ENCODE peak calls at places on chromosome 1, in six cellular contexts. S is keratinocyte; J is cardiac fibroblast; O is HAP-1; Q is mucosa of descending colon; F is naive thymus-derived CD4-positive, alpha-beta T cell. W is an unnamed sample.

GRCh38 chr1:2348346-2349275 is 42.7 kb downstream of the MORN1 start:
- DNase-seq in Q (peak), F (no peak), O (no peak), S (no peak), J (no peak), W (no peak)

GRCh38 chr1:174358786-174359453 is 88.8 kb upstream of the GPR52 start:
- DNase-seq in J (peak), Q (no peak), O (no peak), S (no peak), F (no peak), W (no peak)

GRCh38 chr1:161307230-161307768 is 2.5 kb downstream of the MPZ start:
- DNase-seq in F (peak), Q (no peak), J (peak), S (no peak), O (peak), W (peak)

GRCh38 chr1:226406401-226406881 is 1.5 kb downstream of the PARP1 start:
- DNase-seq in F (no peak), O (no peak), Q (no peak), S (peak), J (no peak), W (no peak)

GRCh38 chr1:109484519-109484975 is 842 bp downstream of the ATXN7L2 start:
- DNase-seq in O (peak), J (no peak), F (no peak), S (no peak), Q (no peak), W (no peak)

GRCh38 chr1:167084739-167085138 is 5.4 kb downstream of the GPA33 start:
- DNase-seq in Q (no peak), S (no peak), F (no peak), J (no peak), O (no peak), W (no peak)

GRCh38 chr1:147890177-147890790 is 12.3 kb upstream of the GJA8 start:
- DNase-seq in Q (peak), F (no peak), S (peak), J (peak), O (peak), W (peak)

GRCh38 chr1:203450541-203451149 is 25.0 kb upstream of the PRELP start:
- DNase-seq in Q (no peak), J (no peak), F (no peak), S (no peak), O (no peak), W (no peak)

DNA sequence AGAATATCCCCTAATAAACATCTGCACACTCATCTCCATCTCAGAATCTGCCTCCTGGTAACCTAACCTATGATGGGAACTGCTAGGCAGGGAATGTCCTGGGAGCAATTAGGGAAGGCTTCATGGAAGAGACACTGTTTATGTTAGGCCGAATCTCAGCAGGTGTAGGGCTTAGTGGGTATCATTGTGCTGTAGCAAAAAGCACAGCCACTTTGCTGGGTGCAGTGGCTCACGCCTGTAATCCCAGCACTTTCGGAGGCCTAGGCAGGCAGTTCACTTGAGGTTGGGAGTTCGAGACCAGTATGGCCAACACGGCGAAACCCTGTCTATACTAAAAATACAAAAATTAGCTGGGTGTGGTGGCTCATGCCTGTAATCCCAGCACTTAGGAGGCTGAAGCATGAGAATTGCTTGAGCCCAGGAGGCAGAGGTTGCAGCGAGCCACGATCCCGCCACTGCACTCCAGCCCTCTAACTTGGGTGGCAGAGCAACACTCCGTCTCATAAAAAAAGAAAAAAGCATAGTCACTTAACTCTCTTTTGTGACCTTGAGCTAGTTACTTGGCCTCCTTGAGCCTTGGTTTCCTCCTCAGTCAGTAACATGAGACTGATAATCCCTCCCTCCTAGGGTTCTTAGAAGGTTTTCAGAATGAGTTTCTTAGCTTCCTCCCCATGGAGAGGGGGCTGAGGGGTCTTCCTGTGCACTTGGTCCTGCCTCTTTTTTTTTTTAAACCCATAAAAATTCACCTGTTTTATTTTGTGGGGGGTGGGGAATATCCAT is 3.5 kb downstream of the RAB42 start:
- DNase-seq in F (no peak), S (no peak), J (no peak), O (no peak), Q (no peak), W (no peak)
- H3K4me3 ChIP-seq in F (no peak), S (no peak), J (no peak), O (no peak), Q (no peak), W (no peak)

GRCh38 chr1:9291914-9292360 is 757 bp upstream of the SPSB1 start:
- DNase-seq in J (peak), F (no peak), O (peak), Q (peak), S (no peak), W (no peak)
- H3K4me3 ChIP-seq in J (peak), F (no peak), O (peak), Q (peak), S (peak), W (peak)

GRCh38 chr1:16409536-16410152 is 27.6 kb downstream of the SPATA21 start:
- DNase-seq in O (no peak), F (no peak), J (no peak), S (no peak), Q (no peak), W (no peak)
- H3K4me3 ChIP-seq in O (no peak), F (no peak), J (no peak), S (no peak), Q (no peak), W (no peak)

GRCh38 chr1:230008721-230009120 is 58.3 kb upstream of the GALNT2 start:
- DNase-seq in S (no peak), J (no peak), O (no peak), F (no peak), Q (no peak), W (no peak)
- H3K4me3 ChIP-seq in S (no peak), J (no peak), O (no peak), F (no peak), Q (no peak), W (no peak)

DNA sequence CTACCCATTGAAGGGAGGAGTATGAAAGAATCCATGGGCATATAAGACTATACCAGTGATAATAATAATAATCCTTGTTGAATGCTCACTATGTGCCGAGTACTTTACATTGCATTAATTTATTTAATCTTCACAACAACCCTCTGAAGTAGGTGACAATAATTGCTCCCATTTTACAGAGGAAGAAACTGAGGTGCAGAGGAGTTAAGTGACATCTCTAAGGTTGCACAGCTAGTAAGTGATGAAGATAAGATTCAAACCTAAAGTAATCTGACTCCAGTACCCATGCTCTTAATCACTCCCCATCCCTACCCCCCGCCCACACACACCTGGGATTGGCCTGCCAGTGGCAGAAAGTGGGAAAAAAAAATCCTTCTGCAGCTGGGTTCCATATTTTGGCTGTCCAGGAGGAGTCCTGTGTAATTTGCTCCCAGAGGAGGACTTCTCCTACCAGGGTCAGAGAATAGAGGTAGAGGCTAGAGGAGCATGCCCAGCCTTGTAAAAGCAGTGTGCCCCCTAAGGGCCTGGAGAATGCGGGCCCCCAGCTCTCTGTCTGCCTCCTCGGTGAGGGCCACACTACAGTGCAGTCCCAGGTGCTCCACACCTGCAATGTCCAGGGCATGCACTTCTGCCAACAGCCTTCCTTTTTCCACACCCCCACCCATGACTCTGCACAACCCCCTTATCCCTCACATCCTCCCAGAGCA is 57.8 kb downstream of the TMEM53 start:
- DNase-seq in Q (no peak), F (no peak), O (no peak), S (no peak), J (no peak), W (no peak)
- H3K4me3 ChIP-seq in Q (no peak), F (no peak), O (no peak), S (no peak), J (no peak), W (peak)

GRCh38 chr1:41135196-41135947 is 106.7 kb downstream of the SCMH1 start:
- DNase-seq in F (no peak), O (no peak), S (no peak), J (no peak), Q (no peak), W (no peak)
- H3K4me3 ChIP-seq in F (no peak), O (no peak), S (no peak), J (no peak), Q (no peak), W (no peak)

DNA sequence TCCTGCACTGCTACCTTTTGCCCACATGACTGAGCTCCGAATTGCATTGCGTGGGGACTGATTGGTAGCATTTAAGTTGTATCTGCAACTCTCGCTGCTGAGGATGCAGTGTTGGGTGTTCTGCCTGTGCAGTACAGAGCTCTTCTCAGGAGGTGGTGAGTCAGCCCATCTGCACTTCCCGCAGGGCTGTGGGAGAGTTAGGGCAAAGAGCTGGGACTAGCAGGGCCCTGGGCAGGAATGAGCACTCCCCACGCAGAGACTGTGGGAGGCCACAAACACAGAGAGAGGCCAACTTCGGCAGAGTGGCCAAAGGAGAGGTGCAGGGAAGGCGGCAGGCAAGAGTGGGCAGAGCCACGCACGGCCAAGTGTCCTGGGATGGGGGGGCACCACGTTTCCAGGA is 244.7 kb downstream of the SIPA1L2 start:
- DNase-seq in Q (no peak), J (peak), O (no peak), F (no peak), S (peak), W (peak)
- H3K4me3 ChIP-seq in Q (no peak), J (no peak), O (no peak), F (no peak), S (no peak), W (no peak)

DNA sequence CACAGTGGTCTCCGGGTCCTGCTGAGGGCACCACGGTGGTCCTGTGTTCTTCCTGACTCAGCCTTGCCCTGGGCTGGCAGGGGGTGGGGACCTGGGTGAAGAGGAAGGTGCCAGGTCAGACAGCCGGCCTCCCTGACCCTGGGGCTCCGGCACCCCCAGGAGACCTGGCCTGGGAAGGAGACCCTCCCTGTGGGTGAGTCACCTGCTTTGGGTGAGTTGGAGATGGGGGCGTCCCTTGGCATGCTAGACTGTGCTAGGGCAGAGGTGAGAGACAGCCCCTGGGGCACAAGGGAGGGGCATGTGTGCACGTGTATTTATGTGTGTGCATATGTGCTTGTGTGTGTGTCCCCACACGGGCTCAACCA is 23.4 kb downstream of the SPSB1 start:
- DNase-seq in F (no peak), O (no peak), S (no peak), Q (no peak), J (no peak), W (no peak)
- H3K4me3 ChIP-seq in F (no peak), O (no peak), S (no peak), Q (no peak), J (no peak), W (no peak)

GRCh38 chr1:89822999-89823628 is 2.3 kb downstream of the LRRC8D start:
- DNase-seq in S (no peak), O (no peak), F (no peak), J (peak), Q (no peak), W (no peak)
- H3K4me3 ChIP-seq in S (no peak), O (peak), F (no peak), J (no peak), Q (no peak), W (no peak)

GRCh38 chr1:3746784-3747521 is 5.3 kb upstream of the CCDC27 start:
- DNase-seq in F (peak), O (peak), Q (peak), S (peak), J (peak), W (peak)

GRCh38 chr1:3747903-3748302 is 4.3 kb upstream of the CCDC27 start:
- DNase-seq in F (no peak), J (no peak), S (no peak), Q (no peak), O (no peak), W (no peak)

GRCh38 chr1:3745590-3746381 is 6.5 kb upstream of the CCDC27 start:
- DNase-seq in J (no peak), F (no peak), S (no peak), O (no peak), Q (no peak), W (no peak)

GRCh38 chr1:3746389-3746783 is 5.9 kb upstream of the CCDC27 start:
- DNase-seq in F (no peak), Q (no peak), J (no peak), S (no peak), O (peak), W (no peak)

GRCh38 chr1:3747522-3747848 is 4.8 kb upstream of the CCDC27 start:
- DNase-seq in O (no peak), J (no peak), Q (no peak), S (no peak), F (no peak), W (no peak)
- H3K4me3 ChIP-seq in O (peak), J (peak), Q (peak), S (peak), F (peak), W (peak)

W was measured in skeletal muscle cell.